ENCODE peak calls at places on chromosomes 12 and 14, in nine cellular contexts. I is HT-29; J is head of caudate nucleus; R is PC-9; A is Ammon's horn; Y is activated CD4-positive, alpha-beta T cell treated with anti-CD3 and anti-CD28 coated beads for 48 hours; F is choroid plexus epithelial cell; V is T-cell; U is frontal cortex. E is an unnamed sample.

GRCh38 chr12:128940090-128940888 is 87.0 kb downstream of the GLT1D1 start:
- DNase-seq in R (no peak), V (no peak), U (no peak), F (no peak), A (no peak), I (no peak), J (no peak), Y (no peak), E (no peak)

GRCh38 chr12:6605425-6606330 is 1.5 kb downstream of the CHD4 start:
- DNase-seq in I (peak), A (peak), J (peak), V (peak), R (peak), U (no peak), F (peak), Y (peak), E (no peak)

GRCh38 chr14:30005114-30005698 is 77.6 kb upstream of the PRKD1 start:
- DNase-seq in J (peak), I (peak), A (peak), F (peak), Y (no peak), V (no peak), U (peak), R (no peak), E (peak)

GRCh38 chr12:19018302-19018980 is 111.1 kb upstream of the PLEKHA5 start:
- DNase-seq in V (no peak), F (peak), U (no peak), I (peak), R (peak), A (no peak), Y (no peak), J (no peak), E (no peak)

GRCh38 chr12:54200412-54200811 is 11.6 kb upstream of the SMUG1 start:
- DNase-seq in J (no peak), Y (no peak), V (no peak), A (no peak), R (no peak), I (no peak), F (no peak), U (no peak), E (no peak)

GRCh38 chr14:103517172-103517566 is 5.5 kb downstream of the CKB start:
- DNase-seq in V (no peak), U (no peak), R (no peak), I (no peak), A (no peak), Y (no peak), F (no peak), J (no peak), E (no peak)

GRCh38 chr14:100147181-100147631 is 12.2 kb downstream of the DEGS2 start:
- DNase-seq in V (peak), J (peak), R (no peak), A (peak), F (no peak), U (no peak), I (peak), Y (peak), E (no peak)

GRCh38 chr12:75341873-75342272 is 7.4 kb downstream of the GLIPR1L1 start:
- DNase-seq in I (no peak), V (no peak), Y (no peak), F (no peak), R (no peak), A (no peak), J (no peak), U (no peak), E (no peak)

GRCh38 chr14:106094654-106095189 is 568.3 kb downstream of the TMEM121 start:
- DNase-seq in V (peak), I (no peak), R (no peak), Y (peak), U (no peak), A (no peak), F (no peak), J (peak), E (no peak)

GRCh38 chr14:90510208-90510607 is 113.4 kb downstream of the CALM1 start:
- DNase-seq in V (no peak), U (no peak), I (peak), R (peak), A (no peak), Y (no peak), F (no peak), J (peak), E (no peak)

GRCh38 chr12:98639526-98639925 is 5.1 kb downstream of the IKBIP start:
- DNase-seq in R (no peak), Y (no peak), V (no peak), I (no peak), A (no peak), J (no peak), F (no peak), U (no peak), E (no peak)

GRCh38 chr14:24051789-24052655 is at the start of gene CARMIL3:
- DNase-seq in F (peak), I (peak), J (peak), Y (peak), V (peak), U (peak), R (no peak), A (peak), E (peak)

GRCh38 chr12:53966070-53966384 is 6.9 kb upstream of the HOXC11 start:
- DNase-seq in Y (no peak), V (no peak), A (no peak), U (no peak), I (no peak), F (no peak), R (no peak), J (no peak), E (no peak)